ENCODE peak calls at places on chromosomes 11 and 22, in four cellular contexts. One of them, this sample, is unnamed.

GRCh38 chr11:45974806-45975205 is 52.4 kb downstream of the LARGE2 start:
- DNase-seq in hepatocyte: no peak
- DNase-seq in fibroblast of villous mesenchyme: no peak
- DNase-seq in PC-3: no peak
- DNase-seq in this sample: no peak

GRCh38 chr22:34105461-34106062 is 185.3 kb upstream of the LARGE1 start:
- DNase-seq in hepatocyte: peak
- DNase-seq in fibroblast of villous mesenchyme: no peak
- DNase-seq in PC-3: peak
- DNase-seq in this sample: no peak

GRCh38 chr11:14306481-14306880 is 52.5 kb downstream of the RRAS2 start:
- DNase-seq in hepatocyte: no peak
- DNase-seq in fibroblast of villous mesenchyme: no peak
- DNase-seq in PC-3: peak
- DNase-seq in this sample: no peak

GRCh38 chr11:9815486-9816136 is 151.7 kb downstream of the SWAP70 start:
- DNase-seq in hepatocyte: no peak
- DNase-seq in fibroblast of villous mesenchyme: peak
- DNase-seq in PC-3: peak
- DNase-seq in this sample: peak

GRCh38 chr11:97336064-97336463 is 946.3 kb downstream of the JRKL start:
- DNase-seq in hepatocyte: no peak
- DNase-seq in fibroblast of villous mesenchyme: no peak
- DNase-seq in PC-3: no peak
- DNase-seq in this sample: no peak

GRCh38 chr22:33350961-33351360 is 292.8 kb upstream of the SYN3 start:
- DNase-seq in hepatocyte: no peak
- DNase-seq in fibroblast of villous mesenchyme: no peak
- DNase-seq in PC-3: no peak
- DNase-seq in this sample: peak

GRCh38 chr11:103887001-103887680 is 149.3 kb upstream of the DDI1 start:
- DNase-seq in hepatocyte: no peak
- DNase-seq in fibroblast of villous mesenchyme: no peak
- DNase-seq in PC-3: no peak
- DNase-seq in this sample: no peak

GRCh38 chr11:28009383-28009782 is 98.6 kb downstream of the KIF18A start:
- DNase-seq in hepatocyte: no peak
- DNase-seq in fibroblast of villous mesenchyme: peak
- DNase-seq in PC-3: peak
- DNase-seq in this sample: peak

GRCh38 chr11:130216591-130217132 is 57.1 kb downstream of the ST14 start:
- DNase-seq in hepatocyte: no peak
- DNase-seq in fibroblast of villous mesenchyme: no peak
- DNase-seq in PC-3: no peak
- DNase-seq in this sample: no peak

GRCh38 chr11:87454246-87454645 is 416.5 kb downstream of the TMEM135 start:
- DNase-seq in hepatocyte: no peak
- DNase-seq in fibroblast of villous mesenchyme: no peak
- DNase-seq in PC-3: peak
- DNase-seq in this sample: no peak

GRCh38 chr11:12089041-12089440 is 21.3 kb upstream of the MICAL2 start:
- DNase-seq in hepatocyte: no peak
- DNase-seq in fibroblast of villous mesenchyme: no peak
- DNase-seq in PC-3: no peak
- DNase-seq in this sample: no peak

GRCh38 chr11:63783925-63784592 is 15.5 kb upstream of the ZFTA start:
- DNase-seq in hepatocyte: peak
- DNase-seq in fibroblast of villous mesenchyme: no peak
- DNase-seq in PC-3: no peak
- DNase-seq in this sample: no peak

GRCh38 chr11:86608251-86608799 is 64.1 kb downstream of the ME3 start:
- DNase-seq in hepatocyte: peak
- DNase-seq in fibroblast of villous mesenchyme: peak
- DNase-seq in PC-3: peak
- DNase-seq in this sample: peak

GRCh38 chr11:118076754-118077281 is at the start of gene TMPRSS4:
- DNase-seq in hepatocyte: peak
- DNase-seq in fibroblast of villous mesenchyme: no peak
- DNase-seq in PC-3: peak
- DNase-seq in this sample: no peak

GRCh38 chr11:123298488-123299447 is 103.7 kb upstream of the CLMP start:
- DNase-seq in hepatocyte: no peak
- DNase-seq in fibroblast of villous mesenchyme: no peak
- DNase-seq in PC-3: no peak
- DNase-seq in this sample: no peak

GRCh38 chr11:97732011-97732632 is 1288.6 kb upstream of the CNTN5 start:
- DNase-seq in hepatocyte: peak
- DNase-seq in fibroblast of villous mesenchyme: no peak
- DNase-seq in PC-3: no peak
- DNase-seq in this sample: peak

GRCh38 chr11:73152086-73152853 is 10.2 kb upstream of the FCHSD2 start:
- DNase-seq in hepatocyte: no peak
- DNase-seq in fibroblast of villous mesenchyme: no peak
- DNase-seq in PC-3: no peak
- DNase-seq in this sample: no peak

GRCh38 chr11:126607776-126608625 is 252.5 kb downstream of the ST3GAL4 start:
- DNase-seq in hepatocyte: no peak
- DNase-seq in fibroblast of villous mesenchyme: no peak
- DNase-seq in PC-3: no peak
- DNase-seq in this sample: no peak

GRCh38 chr11:19349340-19350025 is 108.7 kb upstream of the E2F8 start:
- DNase-seq in hepatocyte: no peak
- DNase-seq in fibroblast of villous mesenchyme: no peak
- DNase-seq in PC-3: no peak
- DNase-seq in this sample: no peak

GRCh38 chr11:98561877-98562395 is 458.8 kb upstream of the CNTN5 start:
- DNase-seq in hepatocyte: no peak
- DNase-seq in fibroblast of villous mesenchyme: no peak
- DNase-seq in PC-3: peak
- DNase-seq in this sample: no peak

GRCh38 chr11:126246636-126247035 is 22.1 kb downstream of the SRPRA start:
- DNase-seq in hepatocyte: no peak
- DNase-seq in fibroblast of villous mesenchyme: peak
- DNase-seq in PC-3: no peak
- DNase-seq in this sample: no peak

DNA sequence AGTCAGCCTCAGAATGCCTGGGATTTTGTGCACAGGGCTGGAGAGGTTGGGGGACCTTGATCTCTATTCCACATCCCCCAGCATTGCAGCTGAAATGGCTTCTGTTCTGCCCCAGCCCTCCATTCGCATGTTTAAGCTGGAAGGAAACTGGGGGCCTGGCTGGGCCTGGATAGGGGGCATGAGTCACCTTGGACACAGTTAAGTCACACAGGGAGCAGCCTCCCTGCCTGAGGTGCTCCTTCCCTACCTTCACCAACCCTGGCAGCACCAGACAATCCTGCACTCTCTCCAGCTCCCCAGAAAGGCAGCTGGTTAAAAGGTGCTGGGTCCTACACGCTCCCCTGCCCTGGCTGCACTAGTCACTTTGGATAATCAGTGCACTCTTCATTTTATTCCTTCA is 763 bp downstream of the SMIM45 start:
- DNase-seq in hepatocyte: no peak
- DNase-seq in fibroblast of villous mesenchyme: no peak
- DNase-seq in PC-3: no peak
- DNase-seq in this sample: no peak
- H3K4me3 ChIP-seq in hepatocyte: no peak
- H3K4me3 ChIP-seq in fibroblast of villous mesenchyme: no peak
- H3K4me3 ChIP-seq in PC-3: no peak
- H3K4me3 ChIP-seq in this sample: no peak

GRCh38 chr22:43173566-43173965 is 13.4 kb downstream of the TTLL12 start:
- DNase-seq in hepatocyte: no peak
- DNase-seq in fibroblast of villous mesenchyme: no peak
- DNase-seq in PC-3: no peak
- DNase-seq in this sample: no peak
- H3K4me3 ChIP-seq in hepatocyte: no peak
- H3K4me3 ChIP-seq in fibroblast of villous mesenchyme: no peak
- H3K4me3 ChIP-seq in PC-3: no peak
- H3K4me3 ChIP-seq in this sample: no peak

GRCh38 chr11:776459-777287 is 614 bp downstream of the GATD1 start:
- DNase-seq in hepatocyte: peak
- DNase-seq in fibroblast of villous mesenchyme: peak
- DNase-seq in PC-3: no peak
- DNase-seq in this sample: no peak

GRCh38 chr11:779120-779954 is 2.0 kb upstream of the GATD1 start:
- DNase-seq in hepatocyte: no peak
- DNase-seq in fibroblast of villous mesenchyme: no peak
- DNase-seq in PC-3: no peak
- DNase-seq in this sample: no peak

GRCh38 chr11:779955-780532 is 2.8 kb upstream of the GATD1 start:
- DNase-seq in hepatocyte: no peak
- DNase-seq in fibroblast of villous mesenchyme: no peak
- DNase-seq in PC-3: no peak
- DNase-seq in this sample: no peak

GRCh38 chr11:774873-775592 is 2.3 kb downstream of the GATD1 start:
- DNase-seq in hepatocyte: peak
- DNase-seq in fibroblast of villous mesenchyme: no peak
- DNase-seq in PC-3: peak
- DNase-seq in this sample: no peak

GRCh38 chr11:777288-778255 is at the start of gene GATD1:
- DNase-seq in hepatocyte: peak
- DNase-seq in fibroblast of villous mesenchyme: peak
- DNase-seq in PC-3: peak
- DNase-seq in this sample: no peak
- H3K4me3 ChIP-seq in hepatocyte: peak
- H3K4me3 ChIP-seq in fibroblast of villous mesenchyme: peak
- H3K4me3 ChIP-seq in PC-3: peak
- H3K4me3 ChIP-seq in this sample: peak

GRCh38 chr11:35174666-35175065 is 35.7 kb downstream of the CD44 start:
- DNase-seq in hepatocyte: no peak
- DNase-seq in fibroblast of villous mesenchyme: peak
- DNase-seq in PC-3: peak
- DNase-seq in this sample: no peak

GRCh38 chr11:35171226-35171625 is 32.3 kb downstream of the CD44 start:
- DNase-seq in hepatocyte: no peak
- DNase-seq in fibroblast of villous mesenchyme: no peak
- DNase-seq in PC-3: no peak
- DNase-seq in this sample: no peak

GRCh38 chr11:35170503-35170902 is 31.5 kb downstream of the CD44 start:
- DNase-seq in hepatocyte: no peak
- DNase-seq in fibroblast of villous mesenchyme: peak
- DNase-seq in PC-3: no peak
- DNase-seq in this sample: no peak

GRCh38 chr11:35173011-35173511 is 34.1 kb downstream of the CD44 start:
- DNase-seq in hepatocyte: peak
- DNase-seq in fibroblast of villous mesenchyme: peak
- DNase-seq in PC-3: peak
- DNase-seq in this sample: no peak

DNA sequence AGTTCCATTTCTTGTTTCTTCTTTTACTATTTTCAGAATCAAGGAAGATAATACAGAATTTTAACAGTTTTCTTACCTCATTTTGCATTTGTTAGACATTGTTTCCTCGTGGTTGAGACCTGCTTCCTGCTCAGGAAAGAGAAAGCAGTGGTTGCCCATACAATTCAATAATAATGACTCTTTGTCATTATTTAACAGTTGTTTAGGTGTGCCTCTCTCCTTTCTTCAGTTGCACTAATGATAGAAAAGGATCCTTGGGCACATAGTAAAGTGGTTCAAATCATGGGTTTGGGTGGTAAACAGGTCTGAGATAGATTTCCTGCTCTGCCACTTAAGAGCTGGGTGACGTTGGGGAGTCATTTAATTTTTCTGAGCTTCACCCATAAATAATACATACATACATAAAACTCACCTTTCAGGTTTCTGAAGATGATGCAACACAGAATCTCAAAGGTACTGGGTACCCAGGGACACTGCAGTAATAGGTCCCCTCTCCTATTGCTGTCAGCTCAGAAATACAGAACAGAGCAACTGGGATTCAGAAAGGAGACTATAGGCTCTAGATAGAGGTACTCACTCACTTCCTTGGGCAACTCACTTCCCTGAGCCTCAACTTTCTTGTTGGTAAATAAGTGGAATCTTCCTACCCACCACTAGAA is 34.8 kb downstream of the CD44 start:
- DNase-seq in hepatocyte: no peak
- DNase-seq in fibroblast of villous mesenchyme: no peak
- DNase-seq in PC-3: peak
- DNase-seq in this sample: no peak
- H3K4me3 ChIP-seq in hepatocyte: no peak
- H3K4me3 ChIP-seq in fibroblast of villous mesenchyme: no peak
- H3K4me3 ChIP-seq in PC-3: no peak
- H3K4me3 ChIP-seq in this sample: no peak

DNA sequence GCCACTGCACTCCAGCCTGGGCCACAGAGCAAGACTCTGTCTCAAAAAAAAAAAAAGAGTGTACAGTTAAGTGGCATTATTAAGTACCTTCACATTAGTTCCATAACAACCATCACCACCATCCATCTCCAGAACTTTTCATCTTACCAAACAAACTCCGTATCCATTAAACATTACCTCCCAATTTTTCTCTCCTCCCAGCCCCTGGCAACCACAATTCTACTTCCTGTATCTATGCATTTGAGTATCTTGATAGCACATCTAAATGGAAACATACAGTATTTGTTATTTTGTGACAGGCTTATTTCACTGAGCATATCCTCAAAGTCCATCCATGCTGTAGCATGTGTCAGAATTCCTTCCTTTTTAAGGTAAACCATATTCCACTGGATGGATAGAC is 46.8 kb downstream of the DGCR2 start:
- DNase-seq in hepatocyte: no peak
- DNase-seq in fibroblast of villous mesenchyme: no peak
- DNase-seq in PC-3: no peak
- DNase-seq in this sample: no peak
- H3K4me3 ChIP-seq in hepatocyte: no peak
- H3K4me3 ChIP-seq in fibroblast of villous mesenchyme: no peak
- H3K4me3 ChIP-seq in PC-3: no peak
- H3K4me3 ChIP-seq in this sample: no peak